ENCODE peak calls at places on chromosome 9, in five cellular contexts. G is GM04504; R is tibial nerve; O is activated CD4-positive, alpha-beta T cell treated with anti-CD3 and anti-CD28 coated beads, Interleukin-2, amount 50 U/mL, for 48 hours; P is adrenal gland. Q is an unnamed sample.

GRCh38 chr9:21903380-21903965 is 90.7 kb downstream of the CDKN2A start:
- DNase-seq in G (no peak), R (no peak), O (no peak), P (no peak), Q (peak)

GRCh38 chr9:124020520-124021384 is 9.2 kb downstream of the LHX2 start:
- DNase-seq in G (no peak), R (no peak), O (no peak), P (no peak), Q (no peak)

GRCh38 chr9:108543251-108543768 is 312.5 kb downstream of the ACTL7B start:
- DNase-seq in G (no peak), R (no peak), O (no peak), P (no peak), Q (no peak)

GRCh38 chr9:33816327-33817252 is at the start of gene UBE2R2:
- DNase-seq in G (peak), R (peak), O (peak), P (peak), Q (peak)

GRCh38 chr9:131762356-131762932 is 22.6 kb upstream of the RAPGEF1 start:
- DNase-seq in G (peak), R (peak), O (peak), P (peak), Q (peak)

GRCh38 chr9:130149654-130150286 is 22.4 kb upstream of the NCS1 start:
- DNase-seq in G (no peak), R (no peak), O (no peak), P (no peak), Q (no peak)

GRCh38 chr9:131578016-131578415 is 32.7 kb downstream of the PRRT1B start:
- DNase-seq in G (no peak), R (no peak), O (no peak), P (no peak), Q (no peak)

GRCh38 chr9:12640021-12640587 is 53.1 kb upstream of the TYRP1 start:
- DNase-seq in G (peak), R (no peak), O (no peak), P (no peak), Q (peak)

GRCh38 chr9:114048533-114049452 is 29.3 kb downstream of the AMBP start:
- DNase-seq in G (no peak), R (no peak), O (no peak), P (peak), Q (no peak)

GRCh38 chr9:36328798-36329411 is 70.7 kb upstream of the GNE start:
- DNase-seq in G (peak), R (peak), O (peak), P (no peak), Q (peak)

Q was measured in myocyte.